ENCODE peak calls at places on chromosomes 5 and 9, in four cellular contexts. K is transverse colon, A is NB4, M is Caco-2. V is an unnamed sample.

GRCh38 chr5:75053286-75054109 is 1.1 kb upstream of the GCNT4 start:
- DNase-seq in K (peak; percentile 63), A (peak; percentile 48), M (peak; percentile 68), V (peak; percentile 51)

GRCh38 chr9:136940526-136941230 is 3.9 kb downstream of the FBXW5 start:
- DNase-seq in K (no peak), A (no peak), M (peak; percentile 30), V (no peak)

GRCh38 chr9:77954018-77954417 is 77.6 kb downstream of the GNAQ start:
- DNase-seq in K (no peak), A (no peak), M (no peak), V (no peak)

GRCh38 chr5:150434502-150434901 is 15.0 kb downstream of the RPS14 start:
- DNase-seq in K (no peak), A (no peak), M (no peak), V (no peak)

GRCh38 chr9:127987103-127987614 is 6.4 kb upstream of the EEIG1 start:
- DNase-seq in K (no peak), A (no peak), M (no peak), V (no peak)

GRCh38 chr9:114096041-114096511 is 3.0 kb downstream of the KIF12 start:
- DNase-seq in K (no peak), A (no peak), M (no peak), V (no peak)

GRCh38 chr9:98887918-98888510 is 55.7 kb upstream of the COL15A1 start:
- DNase-seq in K (no peak), A (no peak), M (no peak), V (no peak)

GRCh38 chr9:91207889-91208651 is 153.6 kb downstream of the AUH start:
- DNase-seq in K (no peak), A (peak; percentile 72), M (no peak), V (peak; percentile 66)

GRCh38 chr9:112443200-112443599 is 43.4 kb upstream of the KIAA1958 start:
- DNase-seq in K (no peak), A (peak; percentile 33), M (no peak), V (peak; percentile 8)
- TF ChIP-seq CTCF in K (peak; percentile 38), A (peak; percentile 43), M (peak; percentile 51), V (peak; percentile 39)

DNA sequence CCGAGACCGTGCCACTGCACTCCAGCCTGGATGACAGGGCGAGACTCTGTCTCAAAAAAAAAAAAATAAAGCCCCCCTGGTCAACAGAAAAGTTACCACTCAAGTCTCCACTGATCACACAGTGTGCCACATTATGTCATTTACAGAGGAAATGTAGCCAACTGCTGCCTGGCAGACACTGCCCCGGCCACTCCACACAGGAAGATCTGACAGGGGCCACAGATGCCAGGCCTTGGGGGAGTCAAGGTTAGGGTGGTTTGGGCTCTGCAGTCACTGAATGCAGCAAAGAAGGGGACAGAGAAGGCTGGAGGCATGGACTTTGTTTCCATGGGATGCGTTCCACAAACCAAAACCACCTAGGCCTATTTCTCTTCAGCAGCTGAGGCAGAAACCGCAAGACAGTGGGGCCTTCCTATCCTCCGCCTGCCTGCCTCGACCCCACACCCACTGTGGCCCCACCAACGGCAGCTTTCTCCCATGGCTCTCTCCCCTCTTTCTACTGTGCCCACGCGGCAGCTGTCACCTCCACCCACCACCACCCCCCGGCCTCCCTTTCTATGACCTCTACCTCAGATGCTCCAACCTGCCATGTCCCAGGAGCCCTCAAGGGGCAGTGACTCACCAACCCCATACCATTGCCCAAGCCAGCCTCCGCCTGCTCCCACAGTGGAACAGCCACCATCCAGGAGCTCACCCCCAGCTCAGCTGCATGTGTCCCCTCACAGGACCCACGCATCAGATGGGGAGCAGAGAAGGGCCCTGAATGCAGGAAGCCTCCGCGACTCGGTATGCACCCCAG is 12.4 kb downstream of the IPPK start:
- DNase-seq in K (no peak), A (peak; percentile 80), M (no peak), V (no peak)
- TF ChIP-seq CTCF in K (no peak), A (peak; percentile 16), M (no peak), V (no peak)

GRCh38 chr5:617896-618295 is 5.8 kb downstream of the CEP72 start:
- DNase-seq in K (no peak), A (no peak), M (no peak), V (no peak)
- TF ChIP-seq CTCF in K (no peak), A (no peak), M (no peak), V (no peak)

GRCh38 chr5:160359816-160360215 is 10.6 kb downstream of the C1QTNF2 start:
- DNase-seq in K (peak; percentile 41), A (no peak), M (no peak), V (no peak)
- TF ChIP-seq CTCF in K (no peak), A (no peak), M (no peak), V (no peak)

DNA sequence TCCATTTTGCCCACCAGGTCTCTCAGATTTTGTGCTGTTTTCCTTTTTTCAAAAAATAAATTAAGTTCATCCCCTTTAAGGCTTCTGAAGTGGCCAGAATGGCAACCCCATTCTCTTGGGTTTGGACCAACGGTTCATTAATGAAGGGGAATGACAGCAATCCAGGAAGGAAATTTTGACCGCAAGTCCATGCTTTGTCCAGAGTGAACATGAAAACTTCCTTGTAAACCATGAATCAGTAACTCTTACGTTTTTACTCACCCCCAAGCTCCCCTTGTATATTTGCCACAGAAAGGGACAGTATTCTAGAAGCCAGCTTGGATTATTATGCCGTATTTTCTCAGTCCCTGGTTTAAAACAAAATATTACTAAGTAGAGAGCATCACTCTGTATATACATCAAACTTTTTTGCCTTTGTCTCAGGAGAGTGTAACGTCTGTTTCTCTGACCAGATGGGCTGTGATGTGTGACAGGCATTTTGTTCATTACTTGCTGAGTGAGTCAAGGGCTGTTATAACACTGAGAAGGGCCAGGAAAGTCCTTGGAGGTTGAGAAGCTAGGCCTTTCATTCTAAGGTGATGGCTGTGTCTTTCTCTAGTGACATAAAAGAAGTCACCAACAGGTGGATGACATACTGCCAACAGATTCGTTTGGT is 148.2 kb downstream of the SMARCA2 start:
- DNase-seq in K (no peak), A (no peak), M (no peak), V (no peak)
- TF ChIP-seq CTCF in K (no peak), A (no peak), M (no peak), V (no peak)

DNA sequence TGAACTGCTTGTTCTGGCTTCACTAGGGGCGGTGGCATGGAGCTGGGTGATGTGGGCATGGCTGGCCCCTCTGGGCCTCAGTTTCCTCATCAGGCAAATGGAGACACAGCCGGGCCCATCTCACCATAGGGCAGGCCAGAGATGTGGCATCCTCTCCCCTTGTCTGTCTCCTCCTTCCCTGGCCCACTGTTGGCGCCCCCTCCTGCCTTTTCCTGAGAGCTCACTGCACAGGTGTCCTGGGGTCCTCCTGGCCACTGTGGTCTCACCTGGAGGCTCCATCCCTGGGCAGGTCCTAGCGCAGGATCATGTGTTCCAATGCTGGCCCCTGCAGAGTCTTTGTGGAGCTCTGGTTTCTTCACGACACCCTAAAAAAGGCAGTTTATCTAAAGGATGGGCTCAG is 53.5 kb downstream of the NEK6 start:
- DNase-seq in K (no peak), A (no peak), M (no peak), V (no peak)
- TF ChIP-seq CTCF in K (no peak), A (no peak), M (no peak), V (no peak)

DNA sequence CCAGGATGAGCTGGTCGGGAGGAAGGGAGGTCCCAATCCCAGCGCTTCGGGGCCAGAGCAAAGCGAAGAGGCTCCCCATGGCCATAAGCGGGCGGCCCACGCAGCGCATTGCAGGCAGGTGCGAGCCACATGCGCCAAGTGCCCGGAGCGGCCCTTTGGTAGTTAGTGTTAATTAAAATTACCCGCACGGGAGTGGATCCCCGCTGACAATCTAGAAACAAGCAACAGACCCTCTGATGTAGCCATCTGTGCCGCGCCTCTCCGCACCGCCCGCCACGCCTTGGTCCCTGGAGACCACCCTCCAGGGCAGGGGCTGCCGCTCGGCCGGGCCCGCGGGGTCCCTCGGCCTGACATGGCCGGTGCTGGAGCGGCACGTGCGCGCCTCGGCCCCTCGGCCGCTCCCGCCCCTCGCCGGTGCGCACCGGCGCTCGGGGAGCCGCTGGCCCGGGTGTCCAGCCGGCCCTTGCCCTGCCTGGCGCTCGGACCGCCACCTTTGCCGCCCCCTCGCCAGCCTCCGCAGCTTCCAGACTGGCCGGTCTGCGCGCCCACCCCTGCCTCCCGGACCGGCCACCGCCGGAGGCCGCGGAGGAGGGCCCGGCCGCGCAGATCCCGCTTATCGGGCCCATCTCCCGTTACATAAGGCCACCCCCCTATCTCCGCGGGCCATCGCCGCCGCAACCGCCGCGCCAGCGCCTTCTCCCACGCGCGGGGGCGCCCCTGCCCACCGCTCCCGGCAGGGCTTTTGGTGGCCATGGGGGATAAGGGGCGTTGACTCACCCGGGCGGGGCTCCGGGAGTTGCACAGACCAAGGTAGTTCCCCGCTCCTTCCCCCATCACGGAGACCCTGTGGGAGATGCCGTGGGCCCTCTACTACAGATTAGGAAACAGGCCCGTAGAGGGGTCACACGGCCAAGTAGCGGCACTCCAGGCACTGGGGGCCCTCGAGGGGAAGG is 1.9 kb upstream of the IL13 start:
- DNase-seq in K (no peak), A (peak; percentile 74), M (no peak), V (peak; percentile 62)
- TF ChIP-seq CTCF in K (no peak), A (no peak), M (no peak), V (peak; percentile 47)

GRCh38 chr9:3863114-3863528 is 337.3 kb upstream of the RFX3 start:
- DNase-seq in K (no peak), A (peak; percentile 36), M (no peak), V (no peak)
- TF ChIP-seq CTCF in K (no peak), A (no peak), M (no peak), V (no peak)

DNA sequence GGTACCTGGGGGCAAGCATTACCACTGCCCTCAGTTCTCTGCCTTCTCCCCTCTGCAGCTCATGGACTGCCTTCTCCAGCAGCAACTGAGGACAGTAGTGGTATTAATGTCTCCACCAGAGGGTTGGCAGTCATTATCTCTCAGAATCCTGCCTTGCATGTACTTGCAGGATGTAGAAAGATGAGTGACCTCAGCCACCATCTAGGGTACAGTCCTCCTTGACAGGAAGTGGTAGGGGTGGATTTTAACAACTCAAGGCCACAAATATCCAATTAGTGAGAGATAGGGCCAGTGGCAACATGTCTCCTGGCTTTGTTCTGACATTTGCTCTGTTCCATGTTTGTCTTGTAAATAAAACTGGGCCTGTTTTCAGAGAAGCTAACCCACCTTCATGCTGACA is 47.2 kb downstream of the F2R start:
- DNase-seq in K (no peak), A (peak; percentile 36), M (no peak), V (no peak)
- TF ChIP-seq CTCF in K (no peak), A (no peak), M (no peak), V (no peak)

V was measured in GM20000.